ENCODE peak calls at places on chromosomes 11 and 22, in nine cellular contexts. Y is heart left ventricle, S is breast epithelium, G is HCT116, K is stomach, D is transverse colon, U is right lobe of liver, T is ovary, E is tibial nerve. I is an unnamed sample.

GRCh38 chr22:19970479-19971275 is 29.1 kb upstream of the TXNRD2 start:
- DNase-seq in Y (peak), S (no peak), G (no peak), K (peak), D (peak), U (peak), T (peak), E (peak), I (peak)

GRCh38 chr11:62719302-62719978 is 7.8 kb downstream of the HNRNPUL2 start:
- DNase-seq in Y (no peak), S (no peak), G (no peak), K (no peak), D (no peak), U (no peak), T (no peak), E (no peak), I (no peak)

GRCh38 chr11:110121204-110121603 is 28.0 kb downstream of the ZC3H12C start:
- DNase-seq in Y (no peak), S (no peak), G (no peak), K (no peak), D (no peak), U (no peak), T (no peak), E (no peak), I (no peak)

GRCh38 chr22:22848364-22848866 is 39.2 kb upstream of the IGLL5 start:
- DNase-seq in Y (peak), S (peak), G (peak), K (peak), D (peak), U (peak), T (peak), E (peak), I (peak)

GRCh38 chr22:39439170-39439569 is 17.6 kb upstream of the MGAT3 start:
- DNase-seq in Y (no peak), S (no peak), G (no peak), K (no peak), D (no peak), U (no peak), T (no peak), E (no peak), I (no peak)

GRCh38 chr11:134915212-134915611 is 503.2 kb upstream of the B3GAT1 start:
- DNase-seq in Y (peak), S (no peak), G (no peak), K (no peak), D (no peak), U (no peak), T (no peak), E (no peak), I (no peak)

GRCh38 chr22:38218661-38219331 is 17.0 kb downstream of the MAFF start:
- DNase-seq in Y (peak), S (peak), G (peak), K (peak), D (peak), U (peak), T (peak), E (peak), I (peak)

GRCh38 chr22:32995335-32995734 is 62.8 kb downstream of the SYN3 start:
- DNase-seq in Y (no peak), S (no peak), G (no peak), K (no peak), D (no peak), U (no peak), T (no peak), E (no peak), I (peak)

GRCh38 chr11:73783483-73784020 is 4.1 kb upstream of the MRPL48 start:
- DNase-seq in Y (no peak), S (no peak), G (no peak), K (no peak), D (no peak), U (no peak), T (no peak), E (no peak), I (no peak)

GRCh38 chr11:73787051-73787642 is 527 bp upstream of the MRPL48 start:
- DNase-seq in Y (no peak), S (no peak), G (no peak), K (no peak), D (no peak), U (no peak), T (no peak), E (no peak), I (no peak)

GRCh38 chr11:73784734-73785133 is 2.9 kb upstream of the MRPL48 start:
- DNase-seq in Y (no peak), S (no peak), G (no peak), K (no peak), D (no peak), U (no peak), T (no peak), E (no peak), I (no peak)

GRCh38 chr11:73784080-73784634 is 3.5 kb upstream of the MRPL48 start:
- DNase-seq in Y (no peak), S (no peak), G (peak), K (no peak), D (no peak), U (no peak), T (no peak), E (no peak), I (no peak)

DNA sequence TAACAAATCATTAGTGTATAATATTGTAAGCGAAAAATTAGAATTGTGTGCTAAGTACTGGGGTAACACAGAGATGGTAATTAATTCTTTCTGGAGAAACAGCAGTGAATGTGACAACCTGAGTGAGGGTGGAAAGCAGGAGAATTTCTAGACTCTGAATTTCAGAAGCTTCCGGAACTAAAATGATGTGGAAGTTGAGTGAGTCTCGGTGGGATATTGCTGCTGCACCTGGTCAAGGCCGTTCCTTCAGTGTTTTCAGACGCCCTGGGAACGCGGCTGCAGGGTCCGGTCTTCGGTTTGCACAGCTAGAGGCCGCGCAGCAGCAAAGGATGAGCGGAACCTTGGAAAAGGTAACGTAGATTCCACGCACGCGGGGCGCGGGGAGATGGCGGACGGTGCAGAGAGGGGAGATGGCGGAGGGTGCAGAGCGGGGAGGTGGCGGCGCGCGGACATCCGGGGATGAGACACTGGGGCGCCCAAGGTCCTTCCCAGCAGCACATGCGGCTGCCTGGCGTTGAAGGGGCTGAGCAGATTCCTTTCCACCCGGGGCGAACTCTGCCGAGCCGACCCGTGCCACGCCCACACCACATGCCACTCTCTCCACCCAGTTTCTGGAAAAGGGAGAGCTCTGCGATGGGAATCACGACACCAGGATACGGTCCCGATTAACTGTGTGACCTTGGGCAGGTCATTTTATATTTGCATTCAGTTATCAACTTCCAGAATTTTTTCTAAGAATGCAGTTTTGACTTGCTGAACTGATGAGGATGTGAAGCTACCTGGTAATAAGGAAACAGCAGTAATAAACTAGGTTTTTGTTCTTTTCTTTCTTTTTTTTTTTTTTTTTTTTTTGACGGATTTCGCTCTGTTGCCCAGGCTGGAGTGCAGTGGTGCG is at the start of gene MRPL48:
- DNase-seq in Y (peak), S (peak), G (peak), K (peak), D (peak), U (peak), T (peak), E (peak), I (peak)
- TF ChIP-seq POLR2A in Y (peak), S (no peak), G (peak), K (no peak), D (peak), U (peak), T (peak), E (no peak), I (no peak)

GRCh38 chr11:44079376-44079775 is 13.3 kb downstream of the ACCS start:
- DNase-seq in Y (no peak), S (no peak), G (no peak), K (no peak), D (no peak), U (no peak), T (no peak), E (no peak), I (no peak)
- H3K4me3 ChIP-seq in Y (no peak), S (no peak), G (no peak), K (no peak), D (no peak), U (no peak), T (no peak), E (no peak), I (no peak)

GRCh38 chr11:17561111-17561415 is 14.0 kb downstream of the OTOG start:
- DNase-seq in Y (no peak), S (no peak), G (no peak), K (no peak), D (no peak), U (peak), T (no peak), E (no peak), I (no peak)

GRCh38 chr11:17563961-17564686 is 17.1 kb downstream of the OTOG start:
- DNase-seq in Y (no peak), S (no peak), G (no peak), K (no peak), D (no peak), U (peak), T (no peak), E (no peak), I (peak)

GRCh38 chr11:17561466-17562001 is 14.5 kb downstream of the OTOG start:
- DNase-seq in Y (no peak), S (no peak), G (no peak), K (no peak), D (no peak), U (peak), T (no peak), E (no peak), I (no peak)

GRCh38 chr11:17564687-17565042 is 17.6 kb downstream of the OTOG start:
- DNase-seq in Y (no peak), S (no peak), G (no peak), K (no peak), D (no peak), U (no peak), T (no peak), E (no peak), I (peak)

GRCh38 chr11:17563248-17563647 is 16.2 kb downstream of the OTOG start:
- DNase-seq in Y (no peak), S (no peak), G (no peak), K (peak), D (no peak), U (peak), T (no peak), E (no peak), I (no peak)
- TF ChIP-seq CTCF in Y (no peak), S (no peak), G (peak), K (no peak), D (no peak), U (no peak), T (no peak), E (no peak), I (no peak)

GRCh38 chr11:12099132-12099873 is 11.1 kb upstream of the MICAL2 start:
- DNase-seq in Y (no peak), S (no peak), G (no peak), K (no peak), D (no peak), U (no peak), T (no peak), E (no peak), I (no peak)

GRCh38 chr11:12098601-12099000 is 11.8 kb upstream of the MICAL2 start:
- DNase-seq in Y (no peak), S (no peak), G (no peak), K (no peak), D (no peak), U (no peak), T (no peak), E (no peak), I (no peak)

GRCh38 chr11:12092714-12093113 is 17.7 kb upstream of the MICAL2 start:
- DNase-seq in Y (no peak), S (no peak), G (no peak), K (no peak), D (no peak), U (no peak), T (no peak), E (no peak), I (no peak)

GRCh38 chr11:12091957-12092558 is 18.3 kb upstream of the MICAL2 start:
- DNase-seq in Y (no peak), S (no peak), G (no peak), K (no peak), D (peak), U (no peak), T (no peak), E (no peak), I (no peak)

GRCh38 chr11:12094872-12095800 is 15.3 kb upstream of the MICAL2 start:
- DNase-seq in Y (no peak), S (peak), G (no peak), K (peak), D (peak), U (no peak), T (no peak), E (no peak), I (no peak)
- TF ChIP-seq POLR2A in Y (no peak), S (no peak), G (no peak), K (no peak), D (peak), U (no peak), T (no peak), E (no peak), I (no peak)

GRCh38 chr22:35539487-35539886 is 1.1 kb upstream of the RASD2 start:
- DNase-seq in Y (no peak), S (no peak), G (no peak), K (no peak), D (no peak), U (no peak), T (no peak), E (no peak), I (no peak)
- H3K4me3 ChIP-seq in Y (peak), S (peak), G (no peak), K (peak), D (no peak), U (no peak), T (no peak), E (no peak), I (no peak)

DNA sequence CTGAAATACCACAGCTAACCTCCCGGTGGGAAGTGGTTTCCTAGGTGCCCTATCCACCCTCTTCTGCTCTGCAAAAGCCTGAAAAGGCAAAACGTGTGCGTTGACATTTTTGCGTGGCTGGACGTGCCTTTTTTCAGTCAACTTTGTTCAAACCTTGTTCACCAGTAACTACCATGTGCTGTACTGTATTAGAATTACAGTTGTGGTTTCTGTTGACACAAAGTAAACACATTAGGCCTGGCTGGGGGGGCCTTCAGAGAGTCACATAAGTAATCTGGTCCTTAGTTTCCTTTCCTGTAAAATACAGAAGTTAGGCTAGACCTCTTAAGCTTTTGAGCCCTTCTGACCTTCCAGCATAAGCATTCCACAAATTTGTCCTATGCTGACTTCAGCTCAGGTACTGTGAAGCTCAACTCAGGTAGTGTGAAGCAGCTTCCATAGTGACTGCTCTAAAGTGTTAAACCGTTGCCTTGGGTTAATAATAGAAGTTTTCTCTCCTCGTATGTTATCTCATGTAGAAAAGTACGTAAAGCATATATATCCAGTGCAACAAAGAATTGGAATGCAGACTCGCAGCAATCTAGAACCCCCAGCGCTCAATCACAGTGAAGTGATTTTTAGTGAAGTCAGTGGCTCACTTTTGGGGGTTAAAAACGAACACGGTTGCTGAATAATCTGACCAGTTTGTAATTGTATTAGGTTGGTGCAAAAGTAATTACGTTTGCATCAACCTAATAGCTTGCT is 1.8 kb downstream of the EWSR1 start:
- DNase-seq in Y (no peak), S (no peak), G (no peak), K (no peak), D (no peak), U (no peak), T (no peak), E (no peak), I (peak)
- TF ChIP-seq CTCF in Y (no peak), S (no peak), G (no peak), K (no peak), D (no peak), U (no peak), T (no peak), E (no peak), I (no peak)

I was measured in lower leg skin.